ENCODE peak calls at places on chromosomes 16 and 17, in ten cellular contexts. X is left lung; H is AG04450; Y is activated T-cell treated with anti-CD3 and anti-CD28 coated beads, Interleukin-2, amount 50 U/mL, for 72 hours; J is occipital lobe; I is T-helper 9 cell; F is mesothelial cell of epicardium; V is endothelial cell of umbilical vein; E is central memory CD4-positive, alpha-beta T cell; N is transverse colon. R is an unnamed sample.

GRCh38 chr16:28869201-28869600 is 5.6 kb downstream of the SH2B1 start:
- DNase-seq in X (no peak), H (no peak), Y (no peak), J (no peak), I (no peak), F (no peak), V (no peak), E (no peak), N (no peak), R (no peak)

GRCh38 chr16:200388-200787 is 20.1 kb downstream of the HBQ1 start:
- DNase-seq in X (no peak), H (no peak), Y (no peak), J (no peak), I (no peak), F (no peak), V (no peak), E (no peak), N (no peak), R (no peak)

GRCh38 chr16:15049581-15050180 is 6.2 kb downstream of the NTAN1 start:
- DNase-seq in X (no peak), H (no peak), Y (no peak), J (no peak), I (no peak), F (no peak), V (peak), E (no peak), N (no peak), R (no peak)

GRCh38 chr17:74777884-74778490 is 1.8 kb upstream of the NAT9 start:
- DNase-seq in X (no peak), H (no peak), Y (no peak), J (no peak), I (no peak), F (no peak), V (no peak), E (no peak), N (no peak), R (no peak)

GRCh38 chr17:45413498-45413923 is 19.2 kb downstream of the ARHGAP27 start:
- DNase-seq in X (peak), H (no peak), Y (no peak), J (no peak), I (no peak), F (no peak), V (no peak), E (no peak), N (peak), R (no peak)

GRCh38 chr16:83973581-83974385 is 5.7 kb downstream of the NECAB2 start:
- DNase-seq in X (no peak), H (no peak), Y (no peak), J (no peak), I (no peak), F (no peak), V (no peak), E (no peak), N (no peak), R (no peak)

GRCh38 chr17:67365762-67366192 is 600 bp downstream of the PSMD12 start:
- DNase-seq in X (no peak), H (no peak), Y (no peak), J (no peak), I (no peak), F (no peak), V (peak), E (peak), N (no peak), R (peak)

GRCh38 chr17:79777844-79778503 is at the start of gene CBX2:
- DNase-seq in X (peak), H (no peak), Y (peak), J (peak), I (peak), F (peak), V (peak), E (peak), N (peak), R (peak)

GRCh38 chr17:82772026-82772425 is 20.2 kb downstream of the TBCD start:
- DNase-seq in X (no peak), H (peak), Y (no peak), J (no peak), I (no peak), F (no peak), V (no peak), E (no peak), N (peak), R (no peak)

GRCh38 chr16:6947291-6947690 is 385.4 kb upstream of the RBFOX1 start:
- DNase-seq in X (no peak), H (no peak), Y (no peak), J (peak), I (no peak), F (no peak), V (no peak), E (no peak), N (no peak), R (no peak)

GRCh38 chr16:65772134-65772732 is 594.3 kb upstream of the CDH5 start:
- DNase-seq in X (no peak), H (no peak), Y (no peak), J (no peak), I (no peak), F (no peak), V (no peak), E (no peak), N (no peak), R (no peak)

GRCh38 chr16:73228649-73229048 is 180.7 kb upstream of the ZFHX3 start:
- DNase-seq in X (no peak), H (peak), Y (no peak), J (no peak), I (no peak), F (no peak), V (peak), E (no peak), N (no peak), R (no peak)

GRCh38 chr17:77686903-77687302 is 271.6 kb upstream of the TNRC6C start:
- DNase-seq in X (no peak), H (no peak), Y (no peak), J (no peak), I (no peak), F (no peak), V (no peak), E (no peak), N (no peak), R (peak)

GRCh38 chr17:68289936-68290267 is 1.0 kb downstream of the SLC16A6 start:
- DNase-seq in X (no peak), H (no peak), Y (no peak), J (peak), I (peak), F (no peak), V (no peak), E (no peak), N (no peak), R (no peak)

GRCh38 chr17:62703269-62703775 is 75.9 kb downstream of the MRC2 start:
- DNase-seq in X (peak), H (no peak), Y (peak), J (no peak), I (no peak), F (no peak), V (peak), E (no peak), N (no peak), R (no peak)

GRCh38 chr16:70522216-70523000 is 946 bp downstream of the COG4 start:
- DNase-seq in X (no peak), H (no peak), Y (no peak), J (no peak), I (no peak), F (no peak), V (no peak), E (peak), N (no peak), R (no peak)

GRCh38 chr17:42531455-42532354 is 4.3 kb upstream of the NAGLU start:
- DNase-seq in X (peak), H (no peak), Y (peak), J (peak), I (peak), F (no peak), V (peak), E (peak), N (peak), R (peak)

GRCh38 chr17:40472733-40473452 is 28.5 kb downstream of the TNS4 start:
- DNase-seq in X (no peak), H (no peak), Y (no peak), J (no peak), I (no peak), F (no peak), V (no peak), E (no peak), N (no peak), R (no peak)

GRCh38 chr17:37607637-37608368 is 1.4 kb downstream of the SYNRG start:
- DNase-seq in X (no peak), H (no peak), Y (peak), J (no peak), I (no peak), F (no peak), V (no peak), E (peak), N (peak), R (no peak)

GRCh38 chr16:10608687-10609409 is 28.4 kb upstream of the EMP2 start:
- DNase-seq in X (no peak), H (no peak), Y (no peak), J (peak), I (no peak), F (no peak), V (no peak), E (no peak), N (no peak), R (peak)

GRCh38 chr16:138049-138417 is 440 bp downstream of the NPRL3 start:
- DNase-seq in X (peak), H (no peak), Y (peak), J (no peak), I (peak), F (peak), V (peak), E (peak), N (no peak), R (no peak)

GRCh38 chr16:49315602-49316001 is 34.0 kb upstream of the CBLN1 start:
- DNase-seq in X (no peak), H (no peak), Y (no peak), J (no peak), I (no peak), F (no peak), V (no peak), E (no peak), N (no peak), R (no peak)

GRCh38 chr16:58418601-58419000 is 26.3 kb downstream of the GINS3 start:
- DNase-seq in X (no peak), H (no peak), Y (no peak), J (no peak), I (no peak), F (no peak), V (peak), E (no peak), N (no peak), R (no peak)

GRCh38 chr16:57315401-57315800 is 30.9 kb upstream of the PLLP start:
- DNase-seq in X (no peak), H (no peak), Y (no peak), J (no peak), I (no peak), F (no peak), V (peak), E (no peak), N (no peak), R (no peak)

GRCh38 chr16:53209489-53209888 is 154.7 kb downstream of the CHD9 start:
- DNase-seq in X (no peak), H (no peak), Y (no peak), J (no peak), I (no peak), F (no peak), V (peak), E (no peak), N (no peak), R (no peak)

GRCh38 chr17:57948169-57948554 is 7.0 kb downstream of the CUEDC1 start:
- DNase-seq in X (no peak), H (no peak), Y (no peak), J (no peak), I (no peak), F (no peak), V (no peak), E (no peak), N (no peak), R (no peak)

GRCh38 chr16:28309811-28310311 is 17.5 kb downstream of the SBK1 start:
- DNase-seq in X (peak), H (no peak), Y (peak), J (peak), I (peak), F (no peak), V (no peak), E (peak), N (peak), R (no peak)

GRCh38 chr17:80527016-80527645 is 17.5 kb upstream of the RPTOR start:
- DNase-seq in X (no peak), H (no peak), Y (no peak), J (no peak), I (no peak), F (no peak), V (no peak), E (no peak), N (no peak), R (no peak)

GRCh38 chr17:16820161-16820877 is 130.3 kb downstream of the CCDC144A start:
- DNase-seq in X (peak), H (no peak), Y (no peak), J (no peak), I (no peak), F (no peak), V (no peak), E (no peak), N (peak), R (no peak)

R was measured in NCI-H510A treated with DMSO at 0.1 percent for 48 hours.